ENCODE peak calls at places on chromosomes 13 and 19, in nine cellular contexts. T is skeletal muscle cell; R is GM04504; V is CD8-positive, alpha-beta T cell; N is GM23248; G is C1 segment of cervical spinal cord; J is GF-D8; L is COR-L47; O is H54. P is an unnamed sample.

GRCh38 chr19:4065430-4066175 is 1.1 kb downstream of the ZBTB7A start:
- DNase-seq in N (peak), V (peak), L (peak), R (peak), T (peak), G (peak), O (peak), J (peak), P (peak)

GRCh38 chr19:50858896-50859295 is 4.2 kb downstream of the KLK3 start:
- DNase-seq in J (no peak), R (no peak), T (no peak), V (no peak), N (no peak), G (no peak), L (peak), O (no peak), P (peak)

GRCh38 chr19:46205183-46205984 is 24.2 kb upstream of the IGFL1 start:
- DNase-seq in L (no peak), V (no peak), R (no peak), J (no peak), G (no peak), N (no peak), T (no peak), O (no peak), P (no peak)

GRCh38 chr13:44373601-44374347 is at the start of gene SERP2:
- DNase-seq in G (peak), J (no peak), N (peak), R (no peak), L (peak), T (no peak), O (no peak), V (no peak), P (peak)

GRCh38 chr19:30788105-30788765 is 416.1 kb downstream of the ZNF536 start:
- DNase-seq in G (no peak), J (no peak), L (no peak), T (no peak), V (no peak), R (no peak), O (no peak), N (no peak), P (no peak)

GRCh38 chr19:34475026-34475974 is 6.3 kb upstream of the WTIP start:
- DNase-seq in V (no peak), R (peak), O (peak), N (peak), J (no peak), G (no peak), L (no peak), T (peak), P (no peak)

GRCh38 chr13:50303963-50304721 is 288.9 kb downstream of the KCNRG start:
- DNase-seq in T (no peak), O (no peak), J (no peak), G (no peak), V (no peak), R (no peak), L (no peak), N (no peak), P (no peak)

GRCh38 chr19:46731007-46731501 is 14.1 kb upstream of the PRKD2 start:
- DNase-seq in O (peak), L (no peak), N (peak), R (peak), J (peak), T (peak), V (no peak), G (no peak), P (no peak)

GRCh38 chr13:92739306-92739818 is 487.2 kb upstream of the GPC6 start:
- DNase-seq in O (no peak), L (no peak), G (no peak), V (no peak), T (no peak), J (no peak), R (no peak), N (no peak), P (peak)

P was measured in NCI-H69.